ENCODE peak calls at places on chromosomes 11 and 22, in seven cellular contexts. W, I, P, X, A, H and J are unnamed samples.

GRCh38 chr11:103794262-103794661 is 242.2 kb upstream of the DDI1 start:
- DNase-seq in W (no peak), I (no peak), P (no peak), X (no peak), A (peak), H (no peak), J (no peak)

GRCh38 chr11:111408789-111409727 is 30.0 kb upstream of the POU2AF1 start:
- DNase-seq in W (no peak), I (no peak), P (peak), X (no peak), A (peak), H (no peak), J (no peak)

GRCh38 chr11:57567512-57568329 is at the start of gene UBE2L6:
- DNase-seq in W (no peak), I (peak), P (peak), X (peak), A (peak), H (peak), J (peak)

GRCh38 chr11:2555376-2555775 is 110.6 kb downstream of the KCNQ1 start:
- DNase-seq in W (no peak), I (no peak), P (no peak), X (no peak), A (no peak), H (peak), J (no peak)

GRCh38 chr22:26460202-26460601 is 23.4 kb downstream of the HPS4 start:
- DNase-seq in W (peak), I (peak), P (no peak), X (no peak), A (no peak), H (no peak), J (no peak)

GRCh38 chr11:10380921-10381320 is 74.1 kb upstream of the AMPD3 start:
- DNase-seq in W (no peak), I (no peak), P (no peak), X (no peak), A (no peak), H (no peak), J (no peak)

GRCh38 chr11:67024410-67024809 is 1.5 kb downstream of the SYT12 start:
- DNase-seq in W (no peak), I (no peak), P (peak), X (no peak), A (no peak), H (no peak), J (no peak)

GRCh38 chr22:19667872-19668740 is 46.2 kb upstream of the SEPTIN5 start:
- DNase-seq in W (no peak), I (no peak), P (no peak), X (no peak), A (no peak), H (no peak), J (no peak)

GRCh38 chr11:123186291-123186690 is 8.8 kb downstream of the CLMP start:
- DNase-seq in W (peak), I (peak), P (no peak), X (no peak), A (no peak), H (no peak), J (no peak)

GRCh38 chr11:95302211-95302610 is 71.2 kb upstream of the SESN3 start:
- DNase-seq in W (no peak), I (no peak), P (no peak), X (no peak), A (no peak), H (no peak), J (no peak)

GRCh38 chr11:97751952-97752351 is 1268.8 kb upstream of the CNTN5 start:
- DNase-seq in W (no peak), I (no peak), P (no peak), X (no peak), A (no peak), H (no peak), J (no peak)

GRCh38 chr11:2944953-2945756 is 15.9 kb upstream of the PHLDA2 start:
- DNase-seq in W (no peak), I (no peak), P (peak), X (peak), A (peak), H (peak), J (no peak)

GRCh38 chr22:46636221-46637002 is 16.2 kb downstream of the GRAMD4 start:
- DNase-seq in W (no peak), I (no peak), P (no peak), X (no peak), A (no peak), H (no peak), J (no peak)

GRCh38 chr11:122440783-122441701 is 214.5 kb upstream of the UBASH3B start:
- DNase-seq in W (no peak), I (no peak), P (peak), X (no peak), A (peak), H (peak), J (no peak)

GRCh38 chr11:65559951-65560537 is 1.9 kb upstream of the LTBP3 start:
- DNase-seq in W (peak), I (peak), P (no peak), X (peak), A (peak), H (no peak), J (no peak)

GRCh38 chr22:36643033-36643432 is 60.5 kb downstream of the CACNG2 start:
- DNase-seq in W (no peak), I (no peak), P (no peak), X (no peak), A (no peak), H (no peak), J (no peak)

GRCh38 chr22:35102663-35103062 is 36.7 kb downstream of the ISX start:
- DNase-seq in W (peak), I (peak), P (no peak), X (no peak), A (no peak), H (no peak), J (peak)
- TF ChIP-seq CTCF in W (no peak), I (no peak), P (no peak), X (no peak), A (no peak), H (no peak), J (peak)

DNA sequence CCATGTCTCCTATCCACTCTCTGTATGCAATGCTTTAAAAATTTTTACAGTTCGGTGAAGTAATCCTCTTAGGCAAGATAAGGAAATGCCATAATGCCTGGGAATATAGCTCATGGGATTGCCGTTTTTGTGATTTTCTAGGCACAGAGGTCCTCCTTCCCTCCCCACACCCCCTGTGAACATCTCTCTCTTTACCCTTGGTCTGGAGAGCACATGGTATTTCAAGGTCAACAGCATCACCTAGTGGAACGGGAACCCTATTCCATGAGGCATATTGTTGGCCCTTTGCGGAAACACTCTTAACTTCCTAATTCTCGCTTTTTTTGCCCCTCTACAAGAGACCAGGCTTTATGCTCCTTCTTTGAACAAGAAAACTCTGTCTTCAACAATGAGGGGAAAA is 8.8 kb downstream of the NXPE4 start:
- DNase-seq in W (no peak), I (no peak), P (no peak), X (no peak), A (no peak), H (no peak), J (no peak)
- TF ChIP-seq CTCF in W (peak), I (no peak), P (no peak), X (no peak), A (no peak), H (no peak), J (no peak)

GRCh38 chr22:31199187-31199586 is 12.9 kb upstream of the LIMK2 start:
- DNase-seq in W (no peak), I (no peak), P (no peak), X (no peak), A (no peak), H (no peak), J (no peak)
- TF ChIP-seq CTCF in W (peak), I (no peak), P (no peak), X (no peak), A (no peak), H (no peak), J (no peak)

GRCh38 chr11:22828373-22828772 is 1.2 kb downstream of the SVIP start:
- DNase-seq in W (no peak), I (no peak), P (no peak), X (no peak), A (no peak), H (no peak), J (no peak)

GRCh38 chr11:22832315-22833041 is 2.9 kb upstream of the SVIP start:
- DNase-seq in W (peak), I (no peak), P (peak), X (no peak), A (no peak), H (no peak), J (no peak)

GRCh38 chr11:22830082-22830414 is 447 bp upstream of the SVIP start:
- DNase-seq in W (no peak), I (no peak), P (no peak), X (no peak), A (no peak), H (no peak), J (no peak)

DNA sequence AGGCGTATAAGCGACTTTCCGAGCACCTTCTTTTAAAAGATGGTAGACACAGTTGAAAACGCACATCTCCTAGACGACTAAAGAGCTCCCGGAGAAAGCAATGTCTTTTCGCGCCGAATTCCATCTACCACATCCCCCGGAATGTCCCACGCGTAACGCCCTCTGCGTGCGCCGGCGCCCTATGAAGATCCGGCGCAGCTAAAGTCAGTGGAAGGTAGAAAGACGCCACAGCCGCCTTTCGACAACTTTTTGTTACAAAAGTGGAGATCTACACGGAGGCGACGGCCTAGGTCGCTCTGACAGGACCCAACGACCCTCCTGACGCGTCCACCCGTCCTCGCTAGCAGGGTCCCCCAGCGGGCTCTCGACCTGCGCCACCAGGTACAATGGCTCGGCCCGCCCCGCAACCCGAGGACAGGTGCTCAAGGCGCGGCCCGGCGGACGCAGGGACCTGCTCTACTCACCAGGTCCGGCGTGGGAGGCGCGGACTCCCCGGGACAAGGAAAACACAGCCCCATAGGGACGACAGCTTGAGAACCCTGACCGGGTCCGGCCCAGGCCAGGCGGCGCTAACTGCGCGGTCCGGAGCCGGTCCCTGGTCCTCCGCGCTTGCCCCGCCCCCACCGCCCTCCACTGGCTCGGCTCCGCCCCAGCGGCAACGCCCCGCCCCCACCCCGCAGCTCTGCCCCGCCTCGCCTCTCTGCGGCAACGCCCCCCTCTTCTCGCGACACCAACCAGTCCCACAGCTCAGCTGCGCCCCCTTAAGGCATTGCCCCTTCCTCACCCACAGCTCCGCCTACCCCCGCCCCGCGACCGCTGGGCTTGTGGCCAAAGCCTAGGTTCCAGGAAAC is at the start of gene SVIP:
- DNase-seq in W (peak), I (peak), P (peak), X (peak), A (peak), H (peak), J (peak)
- TF ChIP-seq CTCF in W (peak), I (peak), P (peak), X (peak), A (peak), H (peak), J (peak)

GRCh38 chr11:17488563-17488962 is 11.9 kb upstream of the ABCC8 start:
- DNase-seq in W (no peak), I (no peak), P (no peak), X (no peak), A (no peak), H (no peak), J (no peak)

GRCh38 chr11:17481905-17482304 is 5.3 kb upstream of the ABCC8 start:
- DNase-seq in W (no peak), I (no peak), P (no peak), X (no peak), A (no peak), H (no peak), J (no peak)

GRCh38 chr11:17479284-17480214 is 2.9 kb upstream of the ABCC8 start:
- DNase-seq in W (peak), I (peak), P (no peak), X (no peak), A (peak), H (no peak), J (no peak)

GRCh38 chr11:17486666-17487065 is 10.0 kb upstream of the ABCC8 start:
- DNase-seq in W (no peak), I (no peak), P (no peak), X (no peak), A (no peak), H (no peak), J (no peak)

DNA sequence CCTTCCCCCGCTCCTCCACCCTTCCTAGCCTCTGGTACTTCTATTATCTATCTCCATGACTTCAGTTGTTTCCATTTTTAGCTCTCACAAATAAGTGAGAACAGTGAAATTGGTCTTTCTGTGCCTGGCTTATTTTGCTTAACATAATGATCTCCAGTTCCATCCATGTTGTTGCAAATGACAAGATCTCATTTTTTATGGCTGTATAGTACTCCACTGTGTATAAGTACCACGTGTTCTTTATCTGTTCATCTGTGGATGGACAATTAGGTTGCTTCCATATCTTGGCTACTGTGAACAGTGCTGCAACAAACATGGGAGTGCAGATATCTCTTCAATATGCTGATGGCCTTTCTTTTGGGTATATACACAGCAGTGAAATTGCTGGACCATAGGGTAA is 6.9 kb upstream of the ABCC8 start:
- DNase-seq in W (no peak), I (no peak), P (no peak), X (no peak), A (no peak), H (no peak), J (no peak)
- TF ChIP-seq CTCF in W (no peak), I (no peak), P (no peak), X (no peak), A (no peak), H (no peak), J (no peak)